ENCODE peak calls at places on chromosomes 3 and 15, in nine cellular contexts. F, H, M, Z, P, Q, T, Y and C are unnamed samples.

GRCh38 chr15:34161329-34161953 is 48.5 kb downstream of the KATNBL1 start:
- DNase-seq in T (no peak), H (no peak), M (no peak), Z (no peak), Y (no peak), F (no peak), Q (no peak), P (no peak), C (no peak)

GRCh38 chr15:51126842-51127241 is 32.1 kb upstream of the TNFAIP8L3 start:
- DNase-seq in Z (no peak), T (no peak), M (no peak), H (no peak), Q (no peak), F (no peak), P (no peak), Y (no peak), C (no peak)

GRCh38 chr3:41026394-41027177 is 172.7 kb upstream of the CTNNB1 start:
- DNase-seq in F (peak), H (no peak), Z (peak), M (peak), T (peak), Y (peak), Q (no peak), P (peak), C (peak)

GRCh38 chr3:113153499-113154107 is 57.8 kb upstream of the BOC start:
- DNase-seq in Q (no peak), F (no peak), H (no peak), M (no peak), T (no peak), P (no peak), Y (no peak), Z (no peak), C (no peak)

GRCh38 chr3:184156522-184156955 is 1.4 kb downstream of the DVL3 start:
- DNase-seq in Y (peak), H (no peak), T (peak), F (peak), Q (no peak), M (peak), P (peak), Z (peak), C (peak)

GRCh38 chr3:123732447-123732846 is 147.6 kb upstream of the HACD2 start:
- DNase-seq in M (no peak), Y (peak), H (no peak), Q (no peak), Z (no peak), P (no peak), F (no peak), T (no peak), C (peak)

GRCh38 chr3:134579266-134579665 is 71.6 kb downstream of the KY start:
- DNase-seq in H (no peak), M (no peak), Q (no peak), F (no peak), Y (no peak), T (no peak), P (no peak), Z (no peak), C (no peak)

GRCh38 chr3:159432721-159433300 is 555.8 kb upstream of the IL12A start:
- DNase-seq in Q (no peak), T (no peak), P (no peak), H (no peak), M (no peak), F (no peak), Y (no peak), Z (no peak), C (no peak)

GRCh38 chr3:151169700-151170224 is 33.3 kb downstream of the GPR171 start:
- DNase-seq in Q (no peak), Z (peak), H (peak), P (peak), T (peak), Y (no peak), M (peak), F (peak), C (no peak)

GRCh38 chr15:27087651-27088583 is 116.9 kb downstream of the GABRG3 start:
- DNase-seq in H (no peak), M (no peak), P (no peak), Y (no peak), Z (no peak), F (no peak), Q (no peak), T (no peak), C (no peak)

GRCh38 chr3:105869531-105869833 is 670 bp upstream of the CBLB start:
- DNase-seq in Z (no peak), Y (no peak), F (no peak), M (no peak), T (no peak), Q (no peak), H (no peak), P (no peak), C (no peak)

GRCh38 chr3:105868745-105869530 is at the start of gene CBLB:
- DNase-seq in Q (peak), T (peak), F (peak), Y (peak), M (peak), P (peak), Z (peak), H (peak), C (peak)

GRCh38 chr3:105867690-105868449 is 942 bp downstream of the CBLB start:
- DNase-seq in F (no peak), P (no peak), Y (no peak), Q (no peak), T (no peak), Z (no peak), M (no peak), H (no peak), C (no peak)

GRCh38 chr3:105866656-105867653 is 1.9 kb downstream of the CBLB start:
- DNase-seq in T (peak), F (no peak), Q (peak), Z (no peak), H (no peak), Y (peak), M (no peak), P (no peak), C (no peak)

GRCh38 chr3:105868450-105868744 is 415 bp downstream of the CBLB start:
- DNase-seq in H (peak), T (peak), Q (peak), F (peak), Z (peak), P (peak), M (peak), Y (peak), C (peak)
- TF ChIP-seq POLR2A in H (no peak), T (no peak), Q (no peak), F (no peak), Z (no peak), P (no peak), M (no peak), Y (no peak), C (no peak)

DNA sequence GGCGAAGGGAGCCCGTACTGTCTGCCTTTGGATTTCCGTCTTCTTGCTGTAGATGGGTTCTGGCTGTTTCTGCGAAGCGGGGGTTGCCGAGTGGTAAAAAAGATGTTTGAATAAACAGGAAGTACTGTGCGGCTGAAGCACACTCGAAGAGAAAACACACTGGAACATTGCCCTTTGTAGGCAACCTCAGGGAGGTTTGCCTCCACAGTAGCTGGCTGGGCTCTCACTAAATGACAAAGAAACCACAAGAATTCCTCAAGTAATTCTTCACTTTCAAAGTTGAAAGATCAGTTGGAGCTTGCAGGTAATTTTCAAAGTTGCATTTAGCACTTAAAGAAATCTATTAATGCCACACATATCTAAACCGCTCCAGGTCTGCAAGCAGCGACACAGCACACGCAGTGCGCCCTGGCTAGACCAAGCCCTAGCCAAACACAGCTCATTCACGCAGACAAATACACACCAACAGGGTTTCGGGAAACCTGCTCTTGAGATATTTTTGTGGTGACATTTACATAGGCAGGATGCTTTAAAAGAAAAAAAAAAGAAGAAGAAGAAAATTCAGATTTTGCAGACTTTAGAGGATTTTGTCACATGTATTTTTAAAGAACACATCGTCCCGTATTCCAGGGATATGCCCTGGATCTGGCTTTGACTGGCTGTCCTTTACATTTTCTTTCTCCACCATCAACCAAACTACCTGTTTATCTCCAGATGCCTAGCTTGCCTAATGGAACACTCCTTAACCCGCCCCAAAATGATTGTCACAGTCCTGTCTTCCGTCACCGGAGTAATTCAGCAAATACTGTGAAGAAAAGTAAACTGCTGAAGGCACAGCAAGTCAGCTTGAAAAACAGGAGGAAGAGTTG is 452.8 kb downstream of the FOXP1 start:
- DNase-seq in Z (peak), Q (peak), H (peak), P (peak), Y (peak), M (peak), T (peak), F (peak), C (peak)
- TF ChIP-seq POLR2A in Z (peak), Q (peak), H (peak), P (peak), Y (no peak), M (peak), T (peak), F (no peak), C (no peak)

GRCh38 chr3:112119686-112120484 is 13.2 kb downstream of the GCSAM start:
- DNase-seq in Y (no peak), Z (no peak), P (no peak), F (no peak), M (no peak), H (no peak), Q (no peak), T (no peak), C (no peak)
- TF ChIP-seq POLR2A in Y (no peak), Z (no peak), P (no peak), F (no peak), M (no peak), H (no peak), Q (no peak), T (no peak), C (no peak)

GRCh38 chr3:132416807-132417694 is at the start of gene DNAJC13:
- DNase-seq in Z (peak), H (peak), T (peak), Q (peak), M (peak), Y (peak), F (peak), P (peak), C (peak)
- TF ChIP-seq POLR2A in Z (peak), H (peak), T (peak), Q (no peak), M (peak), Y (peak), F (peak), P (peak), C (peak)